ENCODE peak calls at places on chromosomes 6 and 20, in four cellular contexts. V is amygdala; B is activated T-cell treated with anti-CD3 and anti-CD28 coated beads, Interleukin-2, amount 50 U/mL, for 24 hours; K is left ventricle myocardium superior. M is an unnamed sample.

GRCh38 chr6:142300758-142301251 is 1.0 kb upstream of the ADGRG6 start:
- DNase-seq in B (peak; percentile 30), V (no peak), K (peak; percentile 30), M (no peak)

GRCh38 chr6:23980965-23981364 is 145.1 kb upstream of the NRSN1 start:
- DNase-seq in B (no peak), K (no peak), V (no peak), M (no peak)

GRCh38 chr6:133042550-133043120 is 198.5 kb upstream of the EYA4 start:
- DNase-seq in K (no peak), B (no peak), V (no peak), M (no peak)

GRCh38 chr20:15220009-15220656 is 882.7 kb upstream of the FLRT3 start:
- DNase-seq in B (no peak), V (no peak), K (no peak), M (no peak)

GRCh38 chr6:158706369-158706982 is 56.6 kb downstream of the SYTL3 start:
- DNase-seq in B (peak; percentile 18), V (no peak), K (peak; percentile 78), M (no peak)

GRCh38 chr20:63980317-63980805 is 571 bp upstream of the PRPF6 start:
- DNase-seq in B (no peak), V (no peak), K (no peak), M (no peak)

GRCh38 chr6:52573295-52573694 is 3.6 kb downstream of the TRAM2 start:
- DNase-seq in B (no peak), K (no peak), V (no peak), M (no peak)

GRCh38 chr6:156598316-156598715 is 178.9 kb upstream of the ARID1B start:
- DNase-seq in V (no peak), B (no peak), K (no peak), M (no peak)

GRCh38 chr6:106757722-106758467 is 128.5 kb downstream of the QRSL1 start:
- DNase-seq in B (no peak), K (no peak), V (no peak), M (no peak)

GRCh38 chr6:92723390-92723931 is 695.9 kb downstream of the EPHA7 start:
- DNase-seq in K (no peak), V (no peak), B (no peak), M (no peak)

GRCh38 chr20:58650181-58650775 is 805 bp upstream of the STX16 start:
- DNase-seq in B (peak; percentile 78), V (no peak), K (peak; percentile 52), M (no peak)

GRCh38 chr6:27834384-27834783 is 77.8 kb downstream of the OR2B2 start:
- DNase-seq in B (no peak), V (no peak), K (no peak), M (no peak)

GRCh38 chr20:24705486-24705885 is 236.1 kb downstream of the SYNDIG1 start:
- DNase-seq in K (no peak), B (no peak), V (no peak), M (no peak)

GRCh38 chr20:19560876-19561480 is 197.1 kb upstream of the RIN2 start:
- DNase-seq in B (no peak), V (no peak), K (no peak), M (no peak)

GRCh38 chr6:150301871-150302800 is 66.7 kb upstream of the IYD start:
- DNase-seq in K (no peak), B (no peak), V (no peak), M (no peak)

GRCh38 chr20:47118641-47119040 is 224.0 kb downstream of the EYA2 start:
- DNase-seq in B (no peak), K (no peak), V (no peak), M (no peak)

GRCh38 chr20:40551125-40551530 is 137.9 kb downstream of the MAFB start:
- DNase-seq in V (no peak), B (no peak), K (peak; percentile 71), M (no peak)

GRCh38 chr20:49951160-49951559 is 15.0 kb downstream of the RNF114 start:
- DNase-seq in B (no peak), V (no peak), K (no peak), M (no peak)

GRCh38 chr20:24438331-24438730 is 31.1 kb upstream of the SYNDIG1 start:
- DNase-seq in K (no peak), V (no peak), B (no peak), M (no peak)

GRCh38 chr6:14661188-14661587 is 543.6 kb downstream of the CD83 start:
- DNase-seq in B (no peak), K (no peak), V (no peak), M (no peak)

GRCh38 chr6:45574885-45575284 is 197.2 kb upstream of the SUPT3H start:
- DNase-seq in B (no peak), K (no peak), V (no peak), M (no peak)

GRCh38 chr20:62326959-62327725 is 24.3 kb downstream of the ADRM1 start:
- DNase-seq in B (no peak), V (no peak), K (no peak), M (no peak)

GRCh38 chr6:90271831-90272230 is 24.8 kb downstream of the BACH2 start:
- DNase-seq in K (no peak), V (no peak), B (no peak), M (no peak)

GRCh38 chr20:41798926-41799502 is 180.8 kb upstream of the CHD6 start:
- DNase-seq in B (no peak), V (no peak), K (no peak), M (peak; percentile 12)

GRCh38 chr20:20752712-20753111 is 40.3 kb upstream of the RALGAPA2 start:
- DNase-seq in K (no peak), B (no peak), V (no peak), M (no peak)

GRCh38 chr20:44979090-44979621 is 12.8 kb downstream of the STK4 start:
- DNase-seq in B (no peak), K (no peak), V (no peak), M (no peak)

GRCh38 chr6:147395158-147395557 is 113.3 kb upstream of the SAMD5 start:
- DNase-seq in V (no peak), K (no peak), B (no peak), M (no peak)

GRCh38 chr6:131062245-131063027 is 609 bp downstream of the EPB41L2 start:
- DNase-seq in K (peak; percentile 50), V (no peak), B (peak; percentile 47), M (no peak)

M was measured in iPS DF 19.7.